ENCODE peak calls at places on chromosomes 4 and X, in ten cellular contexts. B is astrocyte of the spinal cord, G is NCI-H1105 treated with DMSO at 0.1 percent for 48 hours, S is ELR, N is endodermal cell, Y is LHCN-M2, W is DMS79 treated with DMSO at 0.1 percent for 48 hours, K is amniotic stem cell, H is midbrain, I is amygdala. D is an unnamed sample.
A peak's percentile ranks its signal among the peaks of the same experiment; 100 is the strongest.

GRCh38 chr4:76198411-76199237 is 15.0 kb downstream of the SCARB2 start:
- DNase-seq in B (peak; percentile 89), G (peak; percentile 88), S (peak; percentile 67), N (peak; percentile 56), Y (peak; percentile 88), W (peak; percentile 96), K (no peak), H (peak; percentile 76), I (peak; percentile 21), D (peak; percentile 22)

GRCh38 chr4:173522874-173523395 is 7.1 kb downstream of the HAND2 start:
- DNase-seq in B (no peak), G (no peak), S (no peak), N (no peak), Y (no peak), W (no peak), K (no peak), H (no peak), I (no peak), D (no peak)

GRCh38 chrX:108223606-108224005 is 132.0 kb downstream of the ATG4A start:
- DNase-seq in B (no peak), G (no peak), S (no peak), N (no peak), Y (no peak), W (no peak), K (no peak), H (no peak), I (no peak), D (no peak)

GRCh38 chr4:23038626-23039245 is 346.0 kb downstream of the GBA3 start:
- DNase-seq in B (no peak), G (no peak), S (no peak), N (no peak), Y (no peak), W (no peak), K (no peak), H (no peak), I (no peak), D (no peak)

GRCh38 chrX:1893758-1894294 is 279.0 kb downstream of the ASMT start:
- DNase-seq in B (no peak), G (no peak), S (no peak), N (no peak), Y (peak; percentile 7), W (no peak), K (no peak), H (no peak), I (no peak), D (no peak)

GRCh38 chr4:1249731-1250526 is 999 bp upstream of the CTBP1 start:
- DNase-seq in B (peak; percentile 24), G (no peak), S (peak; percentile 29), N (peak; percentile 76), Y (peak; percentile 29), W (peak; percentile 17), K (no peak), H (no peak), I (no peak), D (peak; percentile 47)

GRCh38 chr4:48367016-48367415 is 25.7 kb downstream of the SLAIN2 start:
- DNase-seq in B (no peak), G (no peak), S (no peak), N (no peak), Y (no peak), W (no peak), K (no peak), H (no peak), I (no peak), D (no peak)

GRCh38 chr4:76305971-76306881 is at the start of gene STBD1:
- DNase-seq in B (peak; percentile 74), G (peak; percentile 40), S (peak; percentile 68), N (peak; percentile 93), Y (peak; percentile 68), W (peak; percentile 34), K (peak; percentile 16), H (peak; percentile 34), I (no peak), D (no peak)

GRCh38 chrX:103362504-103362903 is 6.2 kb downstream of the TCEAL9 start:
- DNase-seq in B (no peak), G (no peak), S (peak; percentile 79), N (no peak), Y (peak; percentile 67), W (no peak), K (no peak), H (no peak), I (no peak), D (no peak)

GRCh38 chrX:100407784-100408642 is 2.1 kb downstream of the PCDH19 start:
- DNase-seq in B (no peak), G (no peak), S (no peak), N (peak; percentile 60), Y (no peak), W (no peak), K (no peak), H (no peak), I (no peak), D (no peak)

GRCh38 chr4:1843852-1844251 is 12.1 kb downstream of the LETM1 start:
- DNase-seq in B (no peak), G (no peak), S (no peak), N (no peak), Y (no peak), W (no peak), K (no peak), H (peak; percentile 26), I (no peak), D (peak; percentile 12)

GRCh38 chr4:123250843-123251242 is 145.8 kb upstream of the SPRY1 start:
- DNase-seq in B (peak; percentile 75), G (peak; percentile 67), S (no peak), N (no peak), Y (peak; percentile 9), W (peak; percentile 45), K (peak; percentile 11), H (no peak), I (no peak), D (no peak)

GRCh38 chr4:26406346-26406975 is 83.8 kb downstream of the CCKAR start:
- DNase-seq in B (no peak), G (no peak), S (no peak), N (peak; percentile 56), Y (peak; percentile 40), W (no peak), K (no peak), H (no peak), I (no peak), D (no peak)

GRCh38 chrX:110442631-110443030 is 84.0 kb downstream of the RTL9 start:
- DNase-seq in B (peak; percentile 28), G (no peak), S (peak; percentile 71), N (peak; percentile 79), Y (peak; percentile 46), W (no peak), K (no peak), H (no peak), I (no peak), D (no peak)

GRCh38 chr4:10298681-10299080 is 158.5 kb downstream of the ZNF518B start:
- DNase-seq in B (no peak), G (no peak), S (no peak), N (no peak), Y (no peak), W (no peak), K (no peak), H (no peak), I (no peak), D (no peak)

GRCh38 chr4:76823516-76823915 is 74.4 kb downstream of the SOWAHB start:
- DNase-seq in B (peak; percentile 27), G (no peak), S (no peak), N (no peak), Y (no peak), W (no peak), K (no peak), H (no peak), I (no peak), D (no peak)

GRCh38 chr4:111136438-111136837 is 513.6 kb upstream of the PITX2 start:
- DNase-seq in B (peak; percentile 38), G (no peak), S (peak; percentile 54), N (no peak), Y (peak; percentile 62), W (no peak), K (peak; percentile 10), H (no peak), I (no peak), D (no peak)

GRCh38 chr4:30258949-30259348 is 461.2 kb upstream of the PCDH7 start:
- DNase-seq in B (no peak), G (no peak), S (peak; percentile 67), N (no peak), Y (no peak), W (no peak), K (no peak), H (no peak), I (no peak), D (no peak)

GRCh38 chrX:45868425-45868824 is 667.7 kb upstream of the DIPK2B start:
- DNase-seq in B (no peak), G (no peak), S (no peak), N (no peak), Y (no peak), W (no peak), K (no peak), H (no peak), I (no peak), D (no peak)

GRCh38 chrX:3384330-3384729 is 37.9 kb upstream of the MXRA5 start:
- DNase-seq in B (peak; percentile 9), G (no peak), S (peak; percentile 3), N (no peak), Y (no peak), W (no peak), K (peak; percentile 2), H (no peak), I (no peak), D (no peak)

GRCh38 chr4:11069581-11069980 is 359.1 kb downstream of the HS3ST1 start:
- DNase-seq in B (no peak), G (no peak), S (no peak), N (peak; percentile 58), Y (no peak), W (no peak), K (no peak), H (no peak), I (no peak), D (no peak)

GRCh38 chr4:164977243-164978164 is at the start of gene TRIM61:
- DNase-seq in B (no peak), G (no peak), S (peak; percentile 10), N (peak; percentile 52), Y (no peak), W (no peak), K (no peak), H (peak; percentile 68), I (peak; percentile 3), D (peak; percentile 49)

GRCh38 chr4:7402526-7402925 is 32.2 kb downstream of the PSAPL1 start:
- DNase-seq in B (no peak), G (no peak), S (no peak), N (no peak), Y (no peak), W (no peak), K (no peak), H (no peak), I (no peak), D (no peak)

GRCh38 chrX:78548012-78548411 is 111.1 kb downstream of the RTL3 start:
- DNase-seq in B (peak; percentile 49), G (no peak), S (peak; percentile 22), N (no peak), Y (peak; percentile 69), W (no peak), K (no peak), H (no peak), I (no peak), D (no peak)

GRCh38 chr4:123744664-123745290 is 348.2 kb downstream of the SPRY1 start:
- DNase-seq in B (peak; percentile 3), G (no peak), S (no peak), N (no peak), Y (no peak), W (no peak), K (no peak), H (no peak), I (no peak), D (no peak)

GRCh38 chr4:185817403-185817818 is 5.4 kb upstream of the SORBS2 start:
- DNase-seq in B (no peak), G (no peak), S (no peak), N (no peak), Y (no peak), W (peak; percentile 20), K (no peak), H (no peak), I (no peak), D (no peak)

GRCh38 chrX:9885150-9885549 is 82.0 kb upstream of the CLDN34 start:
- DNase-seq in B (peak; percentile 71), G (peak; percentile 38), S (peak; percentile 65), N (peak; percentile 87), Y (peak; percentile 43), W (peak; percentile 3), K (peak; percentile 19), H (peak; percentile 77), I (peak; percentile 21), D (peak; percentile 50)

GRCh38 chr4:2094545-2094944 is 35.4 kb downstream of the NAT8L start:
- DNase-seq in B (no peak), G (no peak), S (no peak), N (peak; percentile 22), Y (no peak), W (no peak), K (no peak), H (no peak), I (no peak), D (no peak)